ENCODE peak calls at places on chromosomes 1 and 21, in four cellular contexts. P is GM12891; R is kidney tubule cell; M is stimulated activated CD8-positive, alpha-beta memory T cell treated with anti-CD3 and anti-CD28 coated beads, Interleukin-12 subunit alpha, Interleukin-12 subunit beta, amount 100 ng/mL, for 4 hours. J is an unnamed sample.

GRCh38 chr1:154937051-154937987 is 800 bp upstream of the PMVK start:
- DNase-seq in R (peak; percentile 90), P (peak; percentile 66), M (no peak), J (peak; percentile 89)

GRCh38 chr1:226548281-226549093 is at the start of gene STUM:
- DNase-seq in M (no peak), P (peak; percentile 58), R (peak; percentile 18), J (no peak)

GRCh38 chr1:228101994-228102790 is 933 bp downstream of the C1orf35 start:
- DNase-seq in R (peak; percentile 58), M (peak; percentile 34), P (peak; percentile 66), J (no peak)

GRCh38 chr1:160211010-160211790 is 6.0 kb downstream of the PEA15 start:
- DNase-seq in R (no peak), M (no peak), P (no peak), J (no peak)

GRCh38 chr1:145906954-145907755 is 2.7 kb downstream of the ITGA10 start:
- DNase-seq in M (no peak), P (no peak), R (no peak), J (no peak)

GRCh38 chr1:209873067-209873810 is 45.5 kb downstream of the UTP25 start:
- DNase-seq in M (no peak), P (no peak), R (peak; percentile 64), J (no peak)

GRCh38 chr1:231392380-231393131 is 29.5 kb downstream of the EGLN1 start:
- DNase-seq in M (no peak), P (no peak), R (no peak), J (no peak)

GRCh38 chr1:65059930-65060538 is 88.0 kb upstream of the AK4 start:
- DNase-seq in R (peak; percentile 32), M (no peak), P (no peak), J (no peak)

GRCh38 chr1:80217377-80217986 is 1211.0 kb upstream of the ADGRL4 start:
- DNase-seq in R (peak; percentile 72), P (no peak), M (no peak), J (no peak)

GRCh38 chr1:16149702-16150488 is 6.0 kb downstream of the EPHA2 start:
- DNase-seq in M (no peak), R (no peak), P (no peak), J (no peak)

GRCh38 chr21:38819719-38820147 is 14.0 kb downstream of the ETS2 start:
- DNase-seq in P (no peak), R (peak; percentile 80), M (no peak), J (peak; percentile 74)

GRCh38 chr1:156371553-156372264 is 2.7 kb downstream of the RHBG start:
- DNase-seq in P (no peak), R (no peak), M (no peak), J (peak; percentile 51)

GRCh38 chr1:34331527-34331926 is 154.8 kb downstream of the C1orf94 start:
- DNase-seq in P (no peak), M (no peak), R (no peak), J (no peak)

GRCh38 chr21:45863267-45863666 is 118.3 kb upstream of the COL6A1 start:
- DNase-seq in M (no peak), R (no peak), P (no peak), J (no peak)